ENCODE peak calls at places on chromosome 13, in seven cellular contexts. C is RPMI7951; F is lung microvascular endothelial cell; B is hepatocyte; M is NCI-H510A; K is stimulated activated CD4-positive, alpha-beta T cell treated with anti-CD3 and anti-CD28 coated beads, Interleukin-15, amount 100 ng/mL, for 1 hour; L is psoas muscle. Y is an unnamed sample.

GRCh38 chr13:80340643-80341097 is 256 bp downstream of the SPRY2 start:
- DNase-seq in C (no peak), F (no peak), B (no peak), M (peak; percentile 23), K (no peak), L (no peak), Y (no peak)

GRCh38 chr13:25503856-25504255 is 132.1 kb downstream of the ATP8A2 start:
- DNase-seq in C (no peak), F (no peak), B (no peak), M (no peak), K (no peak), L (no peak), Y (no peak)

GRCh38 chr13:110723598-110723997 is 10.1 kb downstream of the ING1 start:
- DNase-seq in C (no peak), F (no peak), B (no peak), M (no peak), K (no peak), L (no peak), Y (no peak)

GRCh38 chr13:40345654-40346372 is 320.6 kb downstream of the FOXO1 start:
- DNase-seq in C (no peak), F (peak; percentile 84), B (no peak), M (no peak), K (no peak), L (no peak), Y (no peak)

GRCh38 chr13:30880756-30881155 is 25.3 kb upstream of the MEDAG start:
- DNase-seq in C (peak; percentile 89), F (no peak), B (peak; percentile 57), M (no peak), K (no peak), L (no peak), Y (peak; percentile 96)

GRCh38 chr13:51015973-51016372 is 95.1 kb downstream of the C13orf42 start:
- DNase-seq in C (no peak), F (no peak), B (no peak), M (peak; percentile 28), K (no peak), L (no peak), Y (no peak)

GRCh38 chr13:60433505-60433904 is 36.5 kb downstream of the TDRD3 start:
- DNase-seq in C (no peak), F (no peak), B (no peak), M (no peak), K (no peak), L (no peak), Y (no peak)

GRCh38 chr13:24396821-24397220 is 87.4 kb downstream of the C1QTNF9 start:
- DNase-seq in C (no peak), F (no peak), B (no peak), M (no peak), K (no peak), L (no peak), Y (no peak)

GRCh38 chr13:98546402-98546801 is 30.5 kb downstream of the STK24 start:
- DNase-seq in C (no peak), F (no peak), B (no peak), M (no peak), K (no peak), L (peak; percentile 11), Y (no peak)

GRCh38 chr13:41546372-41547252 is 89.3 kb downstream of the RGCC start:
- DNase-seq in C (peak; percentile 92), F (no peak), B (no peak), M (no peak), K (no peak), L (no peak), Y (peak; percentile 14)

GRCh38 chr13:44171151-44171550 is 202.5 kb upstream of the SERP2 start:
- DNase-seq in C (no peak), F (no peak), B (no peak), M (no peak), K (no peak), L (no peak), Y (no peak)

GRCh38 chr13:99436686-99437416 is 64.4 kb upstream of the TM9SF2 start:
- DNase-seq in C (peak; percentile 74), F (peak; percentile 92), B (peak; percentile 91), M (peak; percentile 15), K (peak; percentile 87), L (peak; percentile 90), Y (peak; percentile 67)

GRCh38 chr13:113029487-113030258 is 60.7 kb downstream of the MCF2L start:
- DNase-seq in C (no peak), F (peak; percentile 41), B (peak; percentile 69), M (peak; percentile 12), K (peak; percentile 23), L (no peak), Y (no peak)

GRCh38 chr13:48320906-48321510 is 17.5 kb downstream of the RB1 start:
- DNase-seq in C (no peak), F (no peak), B (no peak), M (no peak), K (no peak), L (no peak), Y (no peak)

GRCh38 chr13:110280996-110281688 is 25.8 kb downstream of the COL4A1 start:
- DNase-seq in C (no peak), F (no peak), B (no peak), M (no peak), K (no peak), L (peak; percentile 82), Y (no peak)

GRCh38 chr13:108463365-108463764 is 166.0 kb upstream of the MYO16 start:
- DNase-seq in C (peak; percentile 10), F (no peak), B (peak; percentile 46), M (no peak), K (no peak), L (no peak), Y (peak; percentile 57)

GRCh38 chr13:74027161-74027779 is 106.9 kb downstream of the KLF12 start:
- DNase-seq in C (no peak), F (no peak), B (no peak), M (no peak), K (no peak), L (no peak), Y (no peak)

GRCh38 chr13:32075150-32075851 is 43.7 kb downstream of the FRY start:
- DNase-seq in C (no peak), F (no peak), B (no peak), M (no peak), K (no peak), L (no peak), Y (no peak)

Y was measured in fibroblast of gingiva.